ENCODE peak calls at places on chromosomes 16 and 17, in eight cellular contexts. One of them, this sample, is unnamed.
A peak's percentile ranks its signal among the peaks of the same experiment; 100 is the strongest.

GRCh38 chr16:19481291-19481690 is 40.6 kb downstream of the GDE1 start:
- DNase-seq in NCI-H1436: no peak
- DNase-seq in GM12891: no peak
- DNase-seq in EL: no peak
- DNase-seq in NCI-H1105: no peak
- DNase-seq in NCI-H345: no peak
- DNase-seq in stimulated activated CD4-positive, alpha-beta T cell treated with anti-CD3 and anti-CD28 coated beads, Interleukin-1b, Interleukin-23, amount 100 ng/mL, for 4 hours: no peak
- DNase-seq in GOT3: no peak
- DNase-seq in this sample: no peak

GRCh38 chr16:1839554-1839953 is 12.5 kb downstream of the FAHD1 start:
- DNase-seq in NCI-H1436: no peak
- DNase-seq in GM12891: no peak
- DNase-seq in EL: peak; percentile 72
- DNase-seq in NCI-H1105: no peak
- DNase-seq in NCI-H345: no peak
- DNase-seq in stimulated activated CD4-positive, alpha-beta T cell treated with anti-CD3 and anti-CD28 coated beads, Interleukin-1b, Interleukin-23, amount 100 ng/mL, for 4 hours: no peak
- DNase-seq in GOT3: no peak
- DNase-seq in this sample: no peak

GRCh38 chr17:71917715-71918114 is 203.1 kb upstream of the SOX9 start:
- DNase-seq in NCI-H1436: no peak
- DNase-seq in GM12891: no peak
- DNase-seq in EL: no peak
- DNase-seq in NCI-H1105: no peak
- DNase-seq in NCI-H345: no peak
- DNase-seq in stimulated activated CD4-positive, alpha-beta T cell treated with anti-CD3 and anti-CD28 coated beads, Interleukin-1b, Interleukin-23, amount 100 ng/mL, for 4 hours: no peak
- DNase-seq in GOT3: no peak
- DNase-seq in this sample: no peak

GRCh38 chr17:43791589-43791988 is 11.4 kb downstream of the CFAP97D1 start:
- DNase-seq in NCI-H1436: no peak
- DNase-seq in GM12891: no peak
- DNase-seq in EL: peak; percentile 53
- DNase-seq in NCI-H1105: peak; percentile 60
- DNase-seq in NCI-H345: peak; percentile 46
- DNase-seq in stimulated activated CD4-positive, alpha-beta T cell treated with anti-CD3 and anti-CD28 coated beads, Interleukin-1b, Interleukin-23, amount 100 ng/mL, for 4 hours: no peak
- DNase-seq in GOT3: no peak
- DNase-seq in this sample: peak; percentile 86

GRCh38 chr16:53913920-53914319 is 210.0 kb downstream of the FTO start:
- DNase-seq in NCI-H1436: no peak
- DNase-seq in GM12891: no peak
- DNase-seq in EL: no peak
- DNase-seq in NCI-H1105: no peak
- DNase-seq in NCI-H345: no peak
- DNase-seq in stimulated activated CD4-positive, alpha-beta T cell treated with anti-CD3 and anti-CD28 coated beads, Interleukin-1b, Interleukin-23, amount 100 ng/mL, for 4 hours: no peak
- DNase-seq in GOT3: no peak
- DNase-seq in this sample: no peak

GRCh38 chr17:2049333-2050245 is 5.3 kb upstream of the HIC1 start:
- DNase-seq in NCI-H1436: peak; percentile 80
- DNase-seq in GM12891: peak; percentile 83
- DNase-seq in EL: peak; percentile 80
- DNase-seq in NCI-H1105: peak; percentile 24
- DNase-seq in NCI-H345: peak; percentile 75
- DNase-seq in stimulated activated CD4-positive, alpha-beta T cell treated with anti-CD3 and anti-CD28 coated beads, Interleukin-1b, Interleukin-23, amount 100 ng/mL, for 4 hours: peak; percentile 91
- DNase-seq in GOT3: peak; percentile 75
- DNase-seq in this sample: peak; percentile 84

GRCh38 chr16:14050297-14051027 is 20.7 kb upstream of the MRTFB start:
- DNase-seq in NCI-H1436: no peak
- DNase-seq in GM12891: no peak
- DNase-seq in EL: peak; percentile 13
- DNase-seq in NCI-H1105: no peak
- DNase-seq in NCI-H345: no peak
- DNase-seq in stimulated activated CD4-positive, alpha-beta T cell treated with anti-CD3 and anti-CD28 coated beads, Interleukin-1b, Interleukin-23, amount 100 ng/mL, for 4 hours: no peak
- DNase-seq in GOT3: no peak
- DNase-seq in this sample: no peak

GRCh38 chr17:35241520-35241919 is 1.4 kb upstream of the SLFN5 start:
- DNase-seq in NCI-H1436: no peak
- DNase-seq in GM12891: no peak
- DNase-seq in EL: no peak
- DNase-seq in NCI-H1105: no peak
- DNase-seq in NCI-H345: no peak
- DNase-seq in stimulated activated CD4-positive, alpha-beta T cell treated with anti-CD3 and anti-CD28 coated beads, Interleukin-1b, Interleukin-23, amount 100 ng/mL, for 4 hours: peak; percentile 32
- DNase-seq in GOT3: no peak
- DNase-seq in this sample: no peak

GRCh38 chr17:79620207-79621038 is 9.6 kb upstream of the RBFOX3 start:
- DNase-seq in NCI-H1436: no peak
- DNase-seq in GM12891: no peak
- DNase-seq in EL: no peak
- DNase-seq in NCI-H1105: no peak
- DNase-seq in NCI-H345: no peak
- DNase-seq in stimulated activated CD4-positive, alpha-beta T cell treated with anti-CD3 and anti-CD28 coated beads, Interleukin-1b, Interleukin-23, amount 100 ng/mL, for 4 hours: no peak
- DNase-seq in GOT3: no peak
- DNase-seq in this sample: no peak

GRCh38 chr17:83149761-83150251 is 70.4 kb downstream of the METRNL start:
- DNase-seq in NCI-H1436: no peak
- DNase-seq in GM12891: no peak
- DNase-seq in EL: peak; percentile 37
- DNase-seq in NCI-H1105: no peak
- DNase-seq in NCI-H345: no peak
- DNase-seq in stimulated activated CD4-positive, alpha-beta T cell treated with anti-CD3 and anti-CD28 coated beads, Interleukin-1b, Interleukin-23, amount 100 ng/mL, for 4 hours: no peak
- DNase-seq in GOT3: no peak
- DNase-seq in this sample: no peak

GRCh38 chr16:87391324-87391949 is 699 bp upstream of the MAP1LC3B start:
- DNase-seq in NCI-H1436: no peak
- DNase-seq in GM12891: no peak
- DNase-seq in EL: peak; percentile 37
- DNase-seq in NCI-H1105: no peak
- DNase-seq in NCI-H345: no peak
- DNase-seq in stimulated activated CD4-positive, alpha-beta T cell treated with anti-CD3 and anti-CD28 coated beads, Interleukin-1b, Interleukin-23, amount 100 ng/mL, for 4 hours: no peak
- DNase-seq in GOT3: no peak
- DNase-seq in this sample: no peak

GRCh38 chr17:76834889-76835288 is 33.3 kb upstream of the MGAT5B start:
- DNase-seq in NCI-H1436: no peak
- DNase-seq in GM12891: no peak
- DNase-seq in EL: no peak
- DNase-seq in NCI-H1105: no peak
- DNase-seq in NCI-H345: no peak
- DNase-seq in stimulated activated CD4-positive, alpha-beta T cell treated with anti-CD3 and anti-CD28 coated beads, Interleukin-1b, Interleukin-23, amount 100 ng/mL, for 4 hours: no peak
- DNase-seq in GOT3: no peak
- DNase-seq in this sample: no peak

GRCh38 chr16:88651276-88651988 is 579 bp upstream of the CYBA start:
- DNase-seq in NCI-H1436: no peak
- DNase-seq in GM12891: peak; percentile 99
- DNase-seq in EL: no peak
- DNase-seq in NCI-H1105: no peak
- DNase-seq in NCI-H345: no peak
- DNase-seq in stimulated activated CD4-positive, alpha-beta T cell treated with anti-CD3 and anti-CD28 coated beads, Interleukin-1b, Interleukin-23, amount 100 ng/mL, for 4 hours: peak; percentile 56
- DNase-seq in GOT3: no peak
- DNase-seq in this sample: no peak

GRCh38 chr17:56185491-56185890 is 32.2 kb downstream of the ANKFN1 start:
- DNase-seq in NCI-H1436: no peak
- DNase-seq in GM12891: no peak
- DNase-seq in EL: peak; percentile 75
- DNase-seq in NCI-H1105: no peak
- DNase-seq in NCI-H345: no peak
- DNase-seq in stimulated activated CD4-positive, alpha-beta T cell treated with anti-CD3 and anti-CD28 coated beads, Interleukin-1b, Interleukin-23, amount 100 ng/mL, for 4 hours: no peak
- DNase-seq in GOT3: no peak
- DNase-seq in this sample: no peak

GRCh38 chr17:40331743-40332641 is 23.0 kb downstream of the RARA start:
- DNase-seq in NCI-H1436: no peak
- DNase-seq in GM12891: no peak
- DNase-seq in EL: peak; percentile 73
- DNase-seq in NCI-H1105: no peak
- DNase-seq in NCI-H345: no peak
- DNase-seq in stimulated activated CD4-positive, alpha-beta T cell treated with anti-CD3 and anti-CD28 coated beads, Interleukin-1b, Interleukin-23, amount 100 ng/mL, for 4 hours: no peak
- DNase-seq in GOT3: no peak
- DNase-seq in this sample: no peak

GRCh38 chr16:84368327-84368996 is at the start of gene ATP2C2:
- DNase-seq in NCI-H1436: no peak
- DNase-seq in GM12891: no peak
- DNase-seq in EL: no peak
- DNase-seq in NCI-H1105: peak; percentile 8
- DNase-seq in NCI-H345: peak; percentile 42
- DNase-seq in stimulated activated CD4-positive, alpha-beta T cell treated with anti-CD3 and anti-CD28 coated beads, Interleukin-1b, Interleukin-23, amount 100 ng/mL, for 4 hours: no peak
- DNase-seq in GOT3: no peak
- DNase-seq in this sample: no peak

GRCh38 chr17:82092628-82092994 is 5.4 kb downstream of the FASN start:
- DNase-seq in NCI-H1436: no peak
- DNase-seq in GM12891: no peak
- DNase-seq in EL: no peak
- DNase-seq in NCI-H1105: no peak
- DNase-seq in NCI-H345: no peak
- DNase-seq in stimulated activated CD4-positive, alpha-beta T cell treated with anti-CD3 and anti-CD28 coated beads, Interleukin-1b, Interleukin-23, amount 100 ng/mL, for 4 hours: no peak
- DNase-seq in GOT3: no peak
- DNase-seq in this sample: no peak

GRCh38 chr17:2964028-2964356 is 99.4 kb downstream of the OR1D5 start:
- DNase-seq in NCI-H1436: no peak
- DNase-seq in GM12891: no peak
- DNase-seq in EL: no peak
- DNase-seq in NCI-H1105: no peak
- DNase-seq in NCI-H345: no peak
- DNase-seq in stimulated activated CD4-positive, alpha-beta T cell treated with anti-CD3 and anti-CD28 coated beads, Interleukin-1b, Interleukin-23, amount 100 ng/mL, for 4 hours: no peak
- DNase-seq in GOT3: no peak
- DNase-seq in this sample: no peak

GRCh38 chr17:18992454-18993130 is 12.0 kb downstream of the FAM83G start:
- DNase-seq in NCI-H1436: no peak
- DNase-seq in GM12891: no peak
- DNase-seq in EL: no peak
- DNase-seq in NCI-H1105: no peak
- DNase-seq in NCI-H345: no peak
- DNase-seq in stimulated activated CD4-positive, alpha-beta T cell treated with anti-CD3 and anti-CD28 coated beads, Interleukin-1b, Interleukin-23, amount 100 ng/mL, for 4 hours: no peak
- DNase-seq in GOT3: no peak
- DNase-seq in this sample: no peak

GRCh38 chr16:89920723-89921122 is 2.1 kb downstream of the MC1R start:
- DNase-seq in NCI-H1436: no peak
- DNase-seq in GM12891: no peak
- DNase-seq in EL: peak; percentile 32
- DNase-seq in NCI-H1105: no peak
- DNase-seq in NCI-H345: no peak
- DNase-seq in stimulated activated CD4-positive, alpha-beta T cell treated with anti-CD3 and anti-CD28 coated beads, Interleukin-1b, Interleukin-23, amount 100 ng/mL, for 4 hours: no peak
- DNase-seq in GOT3: no peak
- DNase-seq in this sample: no peak

GRCh38 chr17:45091778-45092425 is 30.8 kb downstream of the NMT1 start:
- DNase-seq in NCI-H1436: no peak
- DNase-seq in GM12891: no peak
- DNase-seq in EL: peak; percentile 53
- DNase-seq in NCI-H1105: no peak
- DNase-seq in NCI-H345: no peak
- DNase-seq in stimulated activated CD4-positive, alpha-beta T cell treated with anti-CD3 and anti-CD28 coated beads, Interleukin-1b, Interleukin-23, amount 100 ng/mL, for 4 hours: no peak
- DNase-seq in GOT3: no peak
- DNase-seq in this sample: no peak

GRCh38 chr16:49183911-49184310 is 97.7 kb downstream of the CBLN1 start:
- DNase-seq in NCI-H1436: peak; percentile 81
- DNase-seq in GM12891: no peak
- DNase-seq in EL: no peak
- DNase-seq in NCI-H1105: peak; percentile 55
- DNase-seq in NCI-H345: no peak
- DNase-seq in stimulated activated CD4-positive, alpha-beta T cell treated with anti-CD3 and anti-CD28 coated beads, Interleukin-1b, Interleukin-23, amount 100 ng/mL, for 4 hours: no peak
- DNase-seq in GOT3: no peak
- DNase-seq in this sample: no peak

GRCh38 chr17:78661092-78661770 is 84.0 kb upstream of the DNAH17 start:
- DNase-seq in NCI-H1436: no peak
- DNase-seq in GM12891: no peak
- DNase-seq in EL: peak; percentile 75
- DNase-seq in NCI-H1105: no peak
- DNase-seq in NCI-H345: peak; percentile 31
- DNase-seq in stimulated activated CD4-positive, alpha-beta T cell treated with anti-CD3 and anti-CD28 coated beads, Interleukin-1b, Interleukin-23, amount 100 ng/mL, for 4 hours: no peak
- DNase-seq in GOT3: no peak
- DNase-seq in this sample: no peak

GRCh38 chr17:77280304-77280910 is 139.6 kb downstream of the SEC14L1 start:
- DNase-seq in NCI-H1436: no peak
- DNase-seq in GM12891: no peak
- DNase-seq in EL: peak; percentile 59
- DNase-seq in NCI-H1105: no peak
- DNase-seq in NCI-H345: no peak
- DNase-seq in stimulated activated CD4-positive, alpha-beta T cell treated with anti-CD3 and anti-CD28 coated beads, Interleukin-1b, Interleukin-23, amount 100 ng/mL, for 4 hours: no peak
- DNase-seq in GOT3: no peak
- DNase-seq in this sample: no peak

GRCh38 chr17:4971826-4972225 is 4.2 kb upstream of the SPAG7 start:
- DNase-seq in NCI-H1436: no peak
- DNase-seq in GM12891: no peak
- DNase-seq in EL: no peak
- DNase-seq in NCI-H1105: no peak
- DNase-seq in NCI-H345: no peak
- DNase-seq in stimulated activated CD4-positive, alpha-beta T cell treated with anti-CD3 and anti-CD28 coated beads, Interleukin-1b, Interleukin-23, amount 100 ng/mL, for 4 hours: no peak
- DNase-seq in GOT3: no peak
- DNase-seq in this sample: no peak

GRCh38 chr17:63571632-63572310 is 21.5 kb downstream of the DCAF7 start:
- DNase-seq in NCI-H1436: no peak
- DNase-seq in GM12891: no peak
- DNase-seq in EL: peak; percentile 87
- DNase-seq in NCI-H1105: no peak
- DNase-seq in NCI-H345: no peak
- DNase-seq in stimulated activated CD4-positive, alpha-beta T cell treated with anti-CD3 and anti-CD28 coated beads, Interleukin-1b, Interleukin-23, amount 100 ng/mL, for 4 hours: no peak
- DNase-seq in GOT3: no peak
- DNase-seq in this sample: no peak

GRCh38 chr16:20300312-20301097 is 26.8 kb downstream of the GP2 start:
- DNase-seq in NCI-H1436: peak; percentile 51
- DNase-seq in GM12891: peak; percentile 35
- DNase-seq in EL: peak; percentile 37
- DNase-seq in NCI-H1105: no peak
- DNase-seq in NCI-H345: peak; percentile 67
- DNase-seq in stimulated activated CD4-positive, alpha-beta T cell treated with anti-CD3 and anti-CD28 coated beads, Interleukin-1b, Interleukin-23, amount 100 ng/mL, for 4 hours: peak; percentile 3
- DNase-seq in GOT3: no peak
- DNase-seq in this sample: no peak

GRCh38 chr16:1509307-1510221 is 16.4 kb downstream of the TELO2 start:
- DNase-seq in NCI-H1436: no peak
- DNase-seq in GM12891: no peak
- DNase-seq in EL: no peak
- DNase-seq in NCI-H1105: no peak
- DNase-seq in NCI-H345: no peak
- DNase-seq in stimulated activated CD4-positive, alpha-beta T cell treated with anti-CD3 and anti-CD28 coated beads, Interleukin-1b, Interleukin-23, amount 100 ng/mL, for 4 hours: no peak
- DNase-seq in GOT3: no peak
- DNase-seq in this sample: no peak

GRCh38 chr17:82222816-82223215 is 6.0 kb upstream of the SLC16A3 start:
- DNase-seq in NCI-H1436: no peak
- DNase-seq in GM12891: no peak
- DNase-seq in EL: no peak
- DNase-seq in NCI-H1105: no peak
- DNase-seq in NCI-H345: no peak
- DNase-seq in stimulated activated CD4-positive, alpha-beta T cell treated with anti-CD3 and anti-CD28 coated beads, Interleukin-1b, Interleukin-23, amount 100 ng/mL, for 4 hours: no peak
- DNase-seq in GOT3: no peak
- DNase-seq in this sample: no peak

GRCh38 chr17:43134774-43135453 is 9.8 kb upstream of the BRCA1 start:
- DNase-seq in NCI-H1436: no peak
- DNase-seq in GM12891: no peak
- DNase-seq in EL: no peak
- DNase-seq in NCI-H1105: no peak
- DNase-seq in NCI-H345: no peak
- DNase-seq in stimulated activated CD4-positive, alpha-beta T cell treated with anti-CD3 and anti-CD28 coated beads, Interleukin-1b, Interleukin-23, amount 100 ng/mL, for 4 hours: no peak
- DNase-seq in GOT3: no peak
- DNase-seq in this sample: no peak

GRCh38 chr16:84379731-84380369 is 11.5 kb downstream of the ATP2C2 start:
- DNase-seq in NCI-H1436: no peak
- DNase-seq in GM12891: no peak
- DNase-seq in EL: no peak
- DNase-seq in NCI-H1105: no peak
- DNase-seq in NCI-H345: no peak
- DNase-seq in stimulated activated CD4-positive, alpha-beta T cell treated with anti-CD3 and anti-CD28 coated beads, Interleukin-1b, Interleukin-23, amount 100 ng/mL, for 4 hours: no peak
- DNase-seq in GOT3: no peak
- DNase-seq in this sample: peak; percentile 54

GRCh38 chr16:66304151-66304550 is 62.3 kb upstream of the CDH5 start:
- DNase-seq in NCI-H1436: no peak
- DNase-seq in GM12891: no peak
- DNase-seq in EL: no peak
- DNase-seq in NCI-H1105: no peak
- DNase-seq in NCI-H345: no peak
- DNase-seq in stimulated activated CD4-positive, alpha-beta T cell treated with anti-CD3 and anti-CD28 coated beads, Interleukin-1b, Interleukin-23, amount 100 ng/mL, for 4 hours: no peak
- DNase-seq in GOT3: no peak
- DNase-seq in this sample: no peak

GRCh38 chr16:48881272-48881671 is 271.3 kb upstream of the N4BP1 start:
- DNase-seq in NCI-H1436: no peak
- DNase-seq in GM12891: no peak
- DNase-seq in EL: no peak
- DNase-seq in NCI-H1105: no peak
- DNase-seq in NCI-H345: no peak
- DNase-seq in stimulated activated CD4-positive, alpha-beta T cell treated with anti-CD3 and anti-CD28 coated beads, Interleukin-1b, Interleukin-23, amount 100 ng/mL, for 4 hours: no peak
- DNase-seq in GOT3: no peak
- DNase-seq in this sample: no peak

GRCh38 chr16:11094075-11094593 is 149.8 kb downstream of the CLEC16A start:
- DNase-seq in NCI-H1436: no peak
- DNase-seq in GM12891: peak; percentile 53
- DNase-seq in EL: peak; percentile 39
- DNase-seq in NCI-H1105: no peak
- DNase-seq in NCI-H345: no peak
- DNase-seq in stimulated activated CD4-positive, alpha-beta T cell treated with anti-CD3 and anti-CD28 coated beads, Interleukin-1b, Interleukin-23, amount 100 ng/mL, for 4 hours: peak; percentile 43
- DNase-seq in GOT3: no peak
- DNase-seq in this sample: no peak

This sample was measured in NCI-H2171.